ENCODE peak calls at places on chromosomes 3 and 15, in five cellular contexts. One of them, this sample, is unnamed.

GRCh38 chr15:67779160-67780111 is 45.9 kb upstream of the SKOR1 start:
- DNase-seq in PC-3: no peak
- DNase-seq in GM10248: no peak
- DNase-seq in H1: no peak
- DNase-seq in Panc1: no peak
- DNase-seq in this sample: no peak

GRCh38 chr15:94443156-94443555 is 211.8 kb downstream of the MCTP2 start:
- DNase-seq in PC-3: no peak
- DNase-seq in Panc1: no peak
- DNase-seq in GM10248: no peak
- DNase-seq in H1: no peak
- DNase-seq in this sample: no peak

GRCh38 chr3:23884481-23884880 is 32.3 kb downstream of the NKIRAS1 start:
- DNase-seq in GM10248: no peak
- DNase-seq in H1: no peak
- DNase-seq in PC-3: peak; percentile 27
- DNase-seq in Panc1: no peak
- DNase-seq in this sample: no peak

GRCh38 chr3:158911586-158911985 is 109.7 kb downstream of the MFSD1 start:
- DNase-seq in H1: no peak
- DNase-seq in GM10248: no peak
- DNase-seq in Panc1: no peak
- DNase-seq in PC-3: peak; percentile 73
- DNase-seq in this sample: no peak

GRCh38 chr3:30228302-30228631 is 378.1 kb upstream of the TGFBR2 start:
- DNase-seq in GM10248: no peak
- DNase-seq in Panc1: no peak
- DNase-seq in H1: no peak
- DNase-seq in PC-3: no peak
- DNase-seq in this sample: no peak

GRCh38 chr3:184022323-184022722 is 4.6 kb upstream of the ABCC5 start:
- DNase-seq in PC-3: no peak
- DNase-seq in H1: no peak
- DNase-seq in Panc1: no peak
- DNase-seq in GM10248: no peak
- DNase-seq in this sample: no peak

GRCh38 chr3:58322793-58323192 is 9.9 kb upstream of the PXK start:
- DNase-seq in GM10248: no peak
- DNase-seq in Panc1: no peak
- DNase-seq in H1: no peak
- DNase-seq in PC-3: no peak
- DNase-seq in this sample: no peak

GRCh38 chr3:44976002-44976815 is at the start of the genes EXOSC7 and ZDHHC3:
- DNase-seq in H1: peak; percentile 15
- DNase-seq in PC-3: peak; percentile 85
- DNase-seq in GM10248: peak; percentile 96
- DNase-seq in Panc1: no peak
- DNase-seq in this sample: peak; percentile 86

GRCh38 chr15:80404057-80404718 is at the start of gene ARNT2:
- DNase-seq in Panc1: no peak
- DNase-seq in PC-3: no peak
- DNase-seq in GM10248: peak; percentile 30
- DNase-seq in H1: no peak
- DNase-seq in this sample: peak; percentile 78

GRCh38 chr3:50204804-50205718 is at the start of gene SLC38A3:
- DNase-seq in H1: no peak
- DNase-seq in Panc1: no peak
- DNase-seq in PC-3: no peak
- DNase-seq in GM10248: no peak
- DNase-seq in this sample: no peak

GRCh38 chr15:64092864-64093626 is 593 bp downstream of the CIAO2A start:
- DNase-seq in PC-3: peak; percentile 12
- DNase-seq in H1: no peak
- DNase-seq in GM10248: peak; percentile 42
- DNase-seq in Panc1: no peak
- DNase-seq in this sample: no peak

GRCh38 chr15:49038382-49038781 is 7.9 kb downstream of the SECISBP2L start:
- DNase-seq in PC-3: peak; percentile 45
- DNase-seq in H1: no peak
- DNase-seq in GM10248: no peak
- DNase-seq in Panc1: no peak
- DNase-seq in this sample: no peak

GRCh38 chr3:130755666-130756065 is 9.0 kb upstream of the PIK3R4 start:
- DNase-seq in H1: no peak
- DNase-seq in PC-3: peak; percentile 79
- DNase-seq in Panc1: no peak
- DNase-seq in GM10248: no peak
- DNase-seq in this sample: no peak

GRCh38 chr15:26738996-26739395 is 33.9 kb downstream of the GABRB3 start:
- DNase-seq in GM10248: no peak
- DNase-seq in Panc1: no peak
- DNase-seq in PC-3: no peak
- DNase-seq in H1: no peak
- DNase-seq in this sample: no peak

GRCh38 chr15:101023501-101024110 is 104.4 kb downstream of the LRRK1 start:
- DNase-seq in PC-3: no peak
- DNase-seq in GM10248: no peak
- DNase-seq in H1: no peak
- DNase-seq in Panc1: no peak
- DNase-seq in this sample: no peak

GRCh38 chr15:77581896-77582569 is 50.7 kb downstream of the LINGO1 start:
- DNase-seq in PC-3: no peak
- DNase-seq in GM10248: no peak
- DNase-seq in H1: no peak
- DNase-seq in Panc1: no peak
- DNase-seq in this sample: no peak

GRCh38 chr3:37859354-37859753 is 2.3 kb upstream of the CTDSPL start:
- DNase-seq in GM10248: no peak
- DNase-seq in H1: no peak
- DNase-seq in Panc1: no peak
- DNase-seq in PC-3: no peak
- DNase-seq in this sample: no peak

GRCh38 chr3:196341142-196341541 is 3.0 kb upstream of the TM4SF19 start:
- DNase-seq in PC-3: peak; percentile 70
- DNase-seq in Panc1: no peak
- DNase-seq in H1: no peak
- DNase-seq in GM10248: no peak
- DNase-seq in this sample: no peak

GRCh38 chr15:68930268-68931022 is at the start of gene SPESP1:
- DNase-seq in GM10248: no peak
- DNase-seq in H1: no peak
- DNase-seq in Panc1: no peak
- DNase-seq in PC-3: no peak
- DNase-seq in this sample: no peak

GRCh38 chr3:107942244-107942643 is 148.6 kb downstream of the CD47 start:
- DNase-seq in Panc1: no peak
- DNase-seq in GM10248: peak; percentile 13
- DNase-seq in PC-3: peak; percentile 86
- DNase-seq in H1: no peak
- DNase-seq in this sample: no peak

GRCh38 chr15:40045572-40046217 is 6.7 kb upstream of the SRP14 start:
- DNase-seq in Panc1: no peak
- DNase-seq in H1: no peak
- DNase-seq in GM10248: no peak
- DNase-seq in PC-3: no peak
- DNase-seq in this sample: no peak

GRCh38 chr15:72532991-72533601 is 59.0 kb downstream of the ARIH1 start:
- DNase-seq in PC-3: no peak
- DNase-seq in H1: no peak
- DNase-seq in GM10248: no peak
- DNase-seq in Panc1: no peak
- DNase-seq in this sample: no peak
- TF ChIP-seq CTCF in PC-3: peak; percentile 59
- TF ChIP-seq CTCF in H1: peak; percentile 55
- TF ChIP-seq CTCF in GM10248: peak; percentile 47
- TF ChIP-seq CTCF in Panc1: peak; percentile 71
- TF ChIP-seq CTCF in this sample: peak; percentile 49

GRCh38 chr3:119463171-119464169 is at the start of gene TMEM39A:
- DNase-seq in GM10248: peak; percentile 99
- DNase-seq in H1: peak; percentile 93
- DNase-seq in Panc1: peak; percentile 91
- DNase-seq in PC-3: peak; percentile 99
- DNase-seq in this sample: peak; percentile 99
- TF ChIP-seq CTCF in GM10248: no peak
- TF ChIP-seq CTCF in H1: peak; percentile 0
- TF ChIP-seq CTCF in Panc1: no peak
- TF ChIP-seq CTCF in PC-3: no peak
- TF ChIP-seq CTCF in this sample: peak; percentile 49

GRCh38 chr15:96374494-96374893 is 44.0 kb downstream of the NR2F2 start:
- DNase-seq in H1: no peak
- DNase-seq in GM10248: no peak
- DNase-seq in PC-3: no peak
- DNase-seq in Panc1: no peak
- DNase-seq in this sample: no peak

GRCh38 chr15:96369351-96369750 is 38.9 kb downstream of the NR2F2 start:
- DNase-seq in H1: no peak
- DNase-seq in Panc1: no peak
- DNase-seq in PC-3: no peak
- DNase-seq in GM10248: no peak
- DNase-seq in this sample: no peak

GRCh38 chr15:96367436-96368200 is 37.1 kb downstream of the NR2F2 start:
- DNase-seq in Panc1: no peak
- DNase-seq in GM10248: peak; percentile 8
- DNase-seq in H1: no peak
- DNase-seq in PC-3: no peak
- DNase-seq in this sample: no peak

GRCh38 chr15:96369825-96370621 is 39.5 kb downstream of the NR2F2 start:
- DNase-seq in Panc1: no peak
- DNase-seq in H1: no peak
- DNase-seq in GM10248: no peak
- DNase-seq in PC-3: no peak
- DNase-seq in this sample: no peak

GRCh38 chr15:96372554-96372953 is 42.1 kb downstream of the NR2F2 start:
- DNase-seq in Panc1: no peak
- DNase-seq in H1: no peak
- DNase-seq in PC-3: no peak
- DNase-seq in GM10248: no peak
- DNase-seq in this sample: no peak
- TF ChIP-seq CTCF in Panc1: no peak
- TF ChIP-seq CTCF in H1: no peak
- TF ChIP-seq CTCF in PC-3: no peak
- TF ChIP-seq CTCF in GM10248: no peak
- TF ChIP-seq CTCF in this sample: no peak

DNA sequence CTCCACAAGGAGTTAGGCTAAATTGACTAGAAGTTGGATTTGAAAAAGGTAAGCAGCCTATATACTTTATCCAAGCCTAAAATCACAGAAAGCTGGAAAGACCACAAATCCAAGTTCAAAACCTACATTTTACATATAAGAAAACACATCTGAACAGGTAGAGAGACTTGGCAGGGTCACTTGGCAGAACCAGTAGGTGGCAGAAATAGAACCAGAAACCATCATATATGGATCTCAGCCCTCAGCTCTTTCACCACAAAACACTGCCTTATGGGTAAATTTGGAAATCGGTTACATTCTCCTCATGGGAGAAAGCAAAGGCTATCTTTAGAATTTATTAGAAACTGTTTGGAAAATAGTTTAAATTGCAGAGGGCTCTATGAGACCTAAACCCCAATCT is 44.2 kb downstream of the MKRN2 start:
- DNase-seq in Panc1: no peak
- DNase-seq in GM10248: no peak
- DNase-seq in PC-3: peak; percentile 28
- DNase-seq in H1: no peak
- DNase-seq in this sample: no peak
- TF ChIP-seq CTCF in Panc1: no peak
- TF ChIP-seq CTCF in GM10248: peak; percentile 4
- TF ChIP-seq CTCF in PC-3: peak; percentile 52
- TF ChIP-seq CTCF in H1: no peak
- TF ChIP-seq CTCF in this sample: peak; percentile 18

GRCh38 chr3:138397983-138398382 is 36.4 kb upstream of the ESYT3 start:
- DNase-seq in H1: no peak
- DNase-seq in Panc1: no peak
- DNase-seq in PC-3: peak; percentile 4
- DNase-seq in GM10248: no peak
- DNase-seq in this sample: no peak
- TF ChIP-seq CTCF in H1: no peak
- TF ChIP-seq CTCF in Panc1: no peak
- TF ChIP-seq CTCF in PC-3: peak; percentile 45
- TF ChIP-seq CTCF in GM10248: no peak
- TF ChIP-seq CTCF in this sample: no peak

This sample was measured in type B pancreatic cell.